ENCODE peak calls at places on chromosomes 5 and 9, in ten cellular contexts. One of them, this sample, is unnamed.

GRCh38 chr5:87151547-87151946 is 116.1 kb upstream of the RASA1 start:
- DNase-seq in B cell: no peak
- DNase-seq in cardiac fibroblast: peak
- DNase-seq in A549: no peak
- DNase-seq in astrocyte of the spinal cord: peak
- DNase-seq in stomach: no peak
- DNase-seq in WERI-Rb-1: no peak
- DNase-seq in lower lobe of right lung: no peak
- DNase-seq in tibial artery: no peak
- DNase-seq in lung: no peak
- DNase-seq in this sample: no peak

GRCh38 chr5:157222506-157223230 is 42.0 kb downstream of the ITK start:
- DNase-seq in A549: no peak
- DNase-seq in lower lobe of right lung: no peak
- DNase-seq in B cell: no peak
- DNase-seq in stomach: no peak
- DNase-seq in WERI-Rb-1: no peak
- DNase-seq in astrocyte of the spinal cord: peak
- DNase-seq in cardiac fibroblast: peak
- DNase-seq in lung: no peak
- DNase-seq in tibial artery: no peak
- DNase-seq in this sample: no peak

GRCh38 chr5:111755942-111756353 is 1.0 kb downstream of the NREP start:
- DNase-seq in lower lobe of right lung: no peak
- DNase-seq in B cell: no peak
- DNase-seq in WERI-Rb-1: no peak
- DNase-seq in A549: no peak
- DNase-seq in cardiac fibroblast: peak
- DNase-seq in tibial artery: no peak
- DNase-seq in lung: no peak
- DNase-seq in stomach: no peak
- DNase-seq in astrocyte of the spinal cord: peak
- DNase-seq in this sample: no peak

GRCh38 chr5:172170251-172170701 is 17.7 kb downstream of the STK10 start:
- DNase-seq in B cell: no peak
- DNase-seq in A549: no peak
- DNase-seq in astrocyte of the spinal cord: no peak
- DNase-seq in stomach: no peak
- DNase-seq in lower lobe of right lung: no peak
- DNase-seq in tibial artery: no peak
- DNase-seq in WERI-Rb-1: no peak
- DNase-seq in cardiac fibroblast: no peak
- DNase-seq in lung: no peak
- DNase-seq in this sample: no peak

GRCh38 chr9:16085167-16085718 is 532.4 kb downstream of the CCDC171 start:
- DNase-seq in stomach: no peak
- DNase-seq in A549: no peak
- DNase-seq in cardiac fibroblast: no peak
- DNase-seq in tibial artery: peak
- DNase-seq in lower lobe of right lung: no peak
- DNase-seq in WERI-Rb-1: no peak
- DNase-seq in lung: no peak
- DNase-seq in B cell: no peak
- DNase-seq in astrocyte of the spinal cord: no peak
- DNase-seq in this sample: no peak

GRCh38 chr5:163459465-163459887 is 426 bp downstream of the NUDCD2 start:
- DNase-seq in cardiac fibroblast: no peak
- DNase-seq in astrocyte of the spinal cord: no peak
- DNase-seq in tibial artery: no peak
- DNase-seq in stomach: no peak
- DNase-seq in lung: no peak
- DNase-seq in WERI-Rb-1: no peak
- DNase-seq in A549: no peak
- DNase-seq in lower lobe of right lung: no peak
- DNase-seq in B cell: no peak
- DNase-seq in this sample: no peak

GRCh38 chr9:115668506-115668905 is 485.1 kb upstream of the PAPPA start:
- DNase-seq in astrocyte of the spinal cord: peak
- DNase-seq in lung: no peak
- DNase-seq in cardiac fibroblast: peak
- DNase-seq in stomach: no peak
- DNase-seq in A549: no peak
- DNase-seq in B cell: no peak
- DNase-seq in lower lobe of right lung: no peak
- DNase-seq in WERI-Rb-1: no peak
- DNase-seq in tibial artery: no peak
- DNase-seq in this sample: no peak

GRCh38 chr9:35191105-35191504 is 29.3 kb downstream of the UNC13B start:
- DNase-seq in stomach: no peak
- DNase-seq in A549: no peak
- DNase-seq in B cell: no peak
- DNase-seq in tibial artery: no peak
- DNase-seq in WERI-Rb-1: no peak
- DNase-seq in lower lobe of right lung: no peak
- DNase-seq in lung: no peak
- DNase-seq in astrocyte of the spinal cord: no peak
- DNase-seq in cardiac fibroblast: no peak
- DNase-seq in this sample: no peak

GRCh38 chr5:166677891-166678290 is 1613.6 kb upstream of the WWC1 start:
- DNase-seq in stomach: no peak
- DNase-seq in WERI-Rb-1: no peak
- DNase-seq in cardiac fibroblast: no peak
- DNase-seq in B cell: no peak
- DNase-seq in tibial artery: no peak
- DNase-seq in astrocyte of the spinal cord: no peak
- DNase-seq in lower lobe of right lung: no peak
- DNase-seq in lung: no peak
- DNase-seq in A549: no peak
- DNase-seq in this sample: no peak

GRCh38 chr5:1951165-1951816 is 68.6 kb upstream of the IRX4 start:
- DNase-seq in WERI-Rb-1: no peak
- DNase-seq in A549: no peak
- DNase-seq in lower lobe of right lung: no peak
- DNase-seq in astrocyte of the spinal cord: no peak
- DNase-seq in stomach: no peak
- DNase-seq in tibial artery: no peak
- DNase-seq in B cell: no peak
- DNase-seq in cardiac fibroblast: no peak
- DNase-seq in lung: no peak
- DNase-seq in this sample: no peak

GRCh38 chr5:126360467-126360866 is 62.7 kb upstream of the GRAMD2B start:
- DNase-seq in tibial artery: no peak
- DNase-seq in lung: no peak
- DNase-seq in B cell: no peak
- DNase-seq in astrocyte of the spinal cord: no peak
- DNase-seq in cardiac fibroblast: no peak
- DNase-seq in stomach: no peak
- DNase-seq in lower lobe of right lung: no peak
- DNase-seq in A549: no peak
- DNase-seq in WERI-Rb-1: no peak
- DNase-seq in this sample: no peak

GRCh38 chr9:14031761-14032279 is 282.1 kb downstream of the NFIB start:
- DNase-seq in B cell: no peak
- DNase-seq in cardiac fibroblast: peak
- DNase-seq in lung: no peak
- DNase-seq in WERI-Rb-1: no peak
- DNase-seq in astrocyte of the spinal cord: peak
- DNase-seq in tibial artery: no peak
- DNase-seq in A549: no peak
- DNase-seq in stomach: no peak
- DNase-seq in lower lobe of right lung: no peak
- DNase-seq in this sample: no peak

DNA sequence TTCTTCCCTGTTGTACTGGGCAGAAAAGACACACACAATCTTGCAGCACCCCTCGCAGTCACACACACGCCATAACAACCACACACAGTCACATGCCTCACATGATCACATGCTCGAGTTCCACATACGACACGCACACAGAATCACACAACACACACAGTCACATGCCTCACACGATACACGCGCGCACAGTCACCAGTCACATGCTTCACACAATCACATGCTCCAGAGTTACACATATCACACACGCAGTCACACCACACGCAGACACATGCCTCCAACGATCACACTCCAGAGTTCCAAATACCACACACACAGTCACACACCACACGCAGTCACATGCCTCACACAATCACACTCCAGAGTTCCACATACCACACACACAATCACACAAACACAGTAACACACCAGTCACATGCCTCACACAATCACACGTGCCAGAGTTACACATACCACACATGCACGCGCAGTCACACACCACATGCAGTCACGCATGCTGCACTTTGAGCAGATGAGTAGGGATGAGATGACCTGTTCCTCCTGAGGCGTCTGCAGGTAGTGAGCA is 49.0 kb upstream of the LRRC14B start:
- DNase-seq in B cell: no peak
- DNase-seq in lung: no peak
- DNase-seq in astrocyte of the spinal cord: no peak
- DNase-seq in lower lobe of right lung: no peak
- DNase-seq in cardiac fibroblast: no peak
- DNase-seq in A549: no peak
- DNase-seq in stomach: no peak
- DNase-seq in WERI-Rb-1: no peak
- DNase-seq in tibial artery: no peak
- DNase-seq in this sample: no peak
- TF ChIP-seq CTCF in B cell: no peak
- TF ChIP-seq CTCF in lung: no peak
- TF ChIP-seq CTCF in astrocyte of the spinal cord: no peak
- TF ChIP-seq CTCF in lower lobe of right lung: no peak
- TF ChIP-seq CTCF in cardiac fibroblast: no peak
- TF ChIP-seq CTCF in A549: no peak
- TF ChIP-seq CTCF in stomach: no peak
- TF ChIP-seq CTCF in WERI-Rb-1: peak
- TF ChIP-seq CTCF in tibial artery: no peak
- TF ChIP-seq CTCF in this sample: no peak

GRCh38 chr5:77832938-77833337 is 56.8 kb upstream of the TBCA start:
- DNase-seq in astrocyte of the spinal cord: no peak
- DNase-seq in B cell: no peak
- DNase-seq in stomach: no peak
- DNase-seq in A549: no peak
- DNase-seq in tibial artery: no peak
- DNase-seq in lower lobe of right lung: no peak
- DNase-seq in cardiac fibroblast: no peak
- DNase-seq in WERI-Rb-1: no peak
- DNase-seq in lung: no peak
- DNase-seq in this sample: no peak

GRCh38 chr5:77832166-77832770 is 56.1 kb upstream of the TBCA start:
- DNase-seq in WERI-Rb-1: no peak
- DNase-seq in cardiac fibroblast: no peak
- DNase-seq in lower lobe of right lung: no peak
- DNase-seq in lung: no peak
- DNase-seq in A549: no peak
- DNase-seq in tibial artery: no peak
- DNase-seq in B cell: no peak
- DNase-seq in astrocyte of the spinal cord: no peak
- DNase-seq in stomach: no peak
- DNase-seq in this sample: no peak

GRCh38 chr5:77828445-77828844 is 52.3 kb upstream of the TBCA start:
- DNase-seq in tibial artery: no peak
- DNase-seq in lower lobe of right lung: no peak
- DNase-seq in WERI-Rb-1: no peak
- DNase-seq in A549: no peak
- DNase-seq in lung: no peak
- DNase-seq in stomach: no peak
- DNase-seq in B cell: no peak
- DNase-seq in astrocyte of the spinal cord: no peak
- DNase-seq in cardiac fibroblast: peak
- DNase-seq in this sample: no peak
- TF ChIP-seq CTCF in tibial artery: no peak
- TF ChIP-seq CTCF in lower lobe of right lung: no peak
- TF ChIP-seq CTCF in WERI-Rb-1: no peak
- TF ChIP-seq CTCF in A549: no peak
- TF ChIP-seq CTCF in lung: no peak
- TF ChIP-seq CTCF in stomach: no peak
- TF ChIP-seq CTCF in B cell: peak
- TF ChIP-seq CTCF in astrocyte of the spinal cord: no peak
- TF ChIP-seq CTCF in cardiac fibroblast: peak
- TF ChIP-seq CTCF in this sample: no peak

GRCh38 chr5:151093476-151093889 is 12.6 kb upstream of the TNIP1 start:
- DNase-seq in lung: peak
- DNase-seq in A549: no peak
- DNase-seq in stomach: no peak
- DNase-seq in lower lobe of right lung: no peak
- DNase-seq in astrocyte of the spinal cord: peak
- DNase-seq in B cell: no peak
- DNase-seq in WERI-Rb-1: no peak
- DNase-seq in tibial artery: peak
- DNase-seq in cardiac fibroblast: peak
- DNase-seq in this sample: no peak
- TF ChIP-seq CTCF in lung: no peak
- TF ChIP-seq CTCF in A549: no peak
- TF ChIP-seq CTCF in stomach: no peak
- TF ChIP-seq CTCF in lower lobe of right lung: no peak
- TF ChIP-seq CTCF in astrocyte of the spinal cord: no peak
- TF ChIP-seq CTCF in B cell: no peak
- TF ChIP-seq CTCF in WERI-Rb-1: no peak
- TF ChIP-seq CTCF in tibial artery: no peak
- TF ChIP-seq CTCF in cardiac fibroblast: no peak
- TF ChIP-seq CTCF in this sample: no peak

DNA sequence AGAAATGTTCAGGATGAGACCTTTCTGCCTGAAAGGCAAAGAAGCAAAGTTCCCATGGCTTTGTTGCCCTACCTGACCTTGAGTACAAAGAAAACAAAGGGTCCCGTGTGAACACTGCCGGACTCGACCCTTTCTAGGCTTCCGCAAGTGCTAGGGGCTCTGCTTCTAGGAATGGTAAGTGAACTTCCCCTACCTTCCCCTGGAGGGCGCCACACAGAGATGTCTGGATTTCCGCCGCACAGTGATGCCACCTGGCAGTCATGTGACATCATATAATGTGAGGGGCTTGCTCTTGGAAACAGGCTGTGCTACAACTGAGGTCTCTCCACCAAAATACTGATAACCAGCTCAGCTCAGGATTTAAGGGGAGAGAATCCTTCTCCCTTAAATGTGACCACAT is 56.6 kb downstream of the HSD17B3 start:
- DNase-seq in WERI-Rb-1: no peak
- DNase-seq in cardiac fibroblast: no peak
- DNase-seq in A549: no peak
- DNase-seq in tibial artery: no peak
- DNase-seq in B cell: no peak
- DNase-seq in astrocyte of the spinal cord: no peak
- DNase-seq in stomach: no peak
- DNase-seq in lung: no peak
- DNase-seq in lower lobe of right lung: no peak
- DNase-seq in this sample: no peak
- TF ChIP-seq CTCF in WERI-Rb-1: peak
- TF ChIP-seq CTCF in cardiac fibroblast: peak
- TF ChIP-seq CTCF in A549: no peak
- TF ChIP-seq CTCF in tibial artery: no peak
- TF ChIP-seq CTCF in B cell: no peak
- TF ChIP-seq CTCF in astrocyte of the spinal cord: peak
- TF ChIP-seq CTCF in stomach: no peak
- TF ChIP-seq CTCF in lung: no peak
- TF ChIP-seq CTCF in lower lobe of right lung: no peak
- TF ChIP-seq CTCF in this sample: no peak

GRCh38 chr9:4229252-4229651 is 70.6 kb downstream of the GLIS3 start:
- DNase-seq in A549: no peak
- DNase-seq in B cell: no peak
- DNase-seq in lower lobe of right lung: no peak
- DNase-seq in astrocyte of the spinal cord: no peak
- DNase-seq in stomach: no peak
- DNase-seq in lung: no peak
- DNase-seq in WERI-Rb-1: no peak
- DNase-seq in cardiac fibroblast: no peak
- DNase-seq in tibial artery: no peak
- DNase-seq in this sample: no peak
- TF ChIP-seq CTCF in A549: peak
- TF ChIP-seq CTCF in B cell: no peak
- TF ChIP-seq CTCF in lower lobe of right lung: no peak
- TF ChIP-seq CTCF in astrocyte of the spinal cord: peak
- TF ChIP-seq CTCF in stomach: no peak
- TF ChIP-seq CTCF in lung: no peak
- TF ChIP-seq CTCF in WERI-Rb-1: no peak
- TF ChIP-seq CTCF in cardiac fibroblast: peak
- TF ChIP-seq CTCF in tibial artery: no peak
- TF ChIP-seq CTCF in this sample: no peak